ENCODE peak calls at places on chromosomes 3 and 15, in six cellular contexts. U is CD8-positive, alpha-beta T cell; P is Panc1; M is neural crest cell; S is psoas muscle; V is hepatocyte. J is an unnamed sample.

GRCh38 chr3:55620361-55621025 is 133.4 kb upstream of the WNT5A start:
- DNase-seq in U (no peak), P (no peak), M (no peak), S (no peak), V (peak; percentile 54), J (no peak)

GRCh38 chr3:52483577-52484495 is 11.3 kb upstream of the STAB1 start:
- DNase-seq in U (no peak), P (no peak), M (no peak), S (no peak), V (peak; percentile 37), J (no peak)

GRCh38 chr15:63234479-63234878 is 42.9 kb upstream of the APH1B start:
- DNase-seq in U (no peak), P (no peak), M (no peak), S (peak; percentile 61), V (peak; percentile 33), J (peak; percentile 30)

GRCh38 chr3:141349711-141350110 is 18.6 kb upstream of the ZBTB38 start:
- DNase-seq in U (no peak), P (no peak), M (no peak), S (no peak), V (no peak), J (no peak)

GRCh38 chr15:76235186-76235826 is 76.0 kb downstream of the ETFA start:
- DNase-seq in U (no peak), P (peak; percentile 17), M (no peak), S (no peak), V (peak; percentile 34), J (no peak)

GRCh38 chr15:90774731-90775521 is 57.8 kb downstream of the BLM start:
- DNase-seq in U (no peak), P (peak; percentile 17), M (no peak), S (no peak), V (no peak), J (no peak)

GRCh38 chr15:101024111-101024695 is 105.0 kb downstream of the LRRK1 start:
- DNase-seq in U (no peak), P (no peak), M (no peak), S (no peak), V (peak; percentile 42), J (no peak)

GRCh38 chr15:68843425-68844311 is 23.0 kb upstream of the ANP32A start:
- DNase-seq in U (peak; percentile 29), P (no peak), M (peak; percentile 16), S (no peak), V (peak; percentile 23), J (no peak)

GRCh38 chr15:75131269-75131643 is 70.4 kb upstream of the C15orf39 start:
- DNase-seq in U (no peak), P (no peak), M (no peak), S (no peak), V (no peak), J (no peak)

GRCh38 chr15:81839387-81839786 is 206.4 kb downstream of the MEX3B start:
- DNase-seq in U (no peak), P (no peak), M (no peak), S (no peak), V (no peak), J (no peak)

GRCh38 chr15:42931702-42932486 is 11.3 kb upstream of the TTBK2 start:
- DNase-seq in U (no peak), P (no peak), M (no peak), S (no peak), V (no peak), J (no peak)

GRCh38 chr15:39198044-39198625 is 382.7 kb upstream of the THBS1 start:
- DNase-seq in U (no peak), P (no peak), M (no peak), S (no peak), V (no peak), J (no peak)

GRCh38 chr3:14565791-14566588 is 25.8 kb upstream of the GRIP2 start:
- DNase-seq in U (no peak), P (no peak), M (no peak), S (no peak), V (no peak), J (peak; percentile 12)

GRCh38 chr3:157104928-157105652 is 54.9 kb downstream of the CCNL1 start:
- DNase-seq in U (no peak), P (no peak), M (no peak), S (no peak), V (no peak), J (no peak)

GRCh38 chr3:10703875-10704274 is 112.2 kb upstream of the SLC6A11 start:
- DNase-seq in U (no peak), P (no peak), M (no peak), S (no peak), V (no peak), J (peak; percentile 6)
- TF ChIP-seq CTCF in U (no peak), P (peak; percentile 52), M (peak; percentile 54), S (no peak), V (peak; percentile 15), J (no peak)

GRCh38 chr15:45200001-45200798 is 12.4 kb upstream of the SHF start:
- DNase-seq in U (peak; percentile 96), P (peak; percentile 99), M (peak; percentile 96), S (peak; percentile 96), V (peak; percentile 95), J (peak; percentile 93)

GRCh38 chr15:45199136-45199810 is 11.5 kb upstream of the SHF start:
- DNase-seq in U (peak; percentile 45), P (peak; percentile 42), M (peak; percentile 26), S (no peak), V (no peak), J (no peak)

GRCh38 chr15:45200799-45201556 is 13.2 kb upstream of the SHF start:
- DNase-seq in U (peak; percentile 67), P (peak; percentile 88), M (peak; percentile 70), S (peak; percentile 91), V (peak; percentile 85), J (peak; percentile 85)

GRCh38 chr15:45197512-45197911 is 9.7 kb upstream of the SHF start:
- DNase-seq in U (no peak), P (no peak), M (no peak), S (no peak), V (no peak), J (no peak)

GRCh38 chr15:45198337-45199135 is 10.8 kb upstream of the SHF start:
- DNase-seq in U (peak; percentile 93), P (peak; percentile 98), M (peak; percentile 91), S (peak; percentile 96), V (peak; percentile 97), J (peak; percentile 93)
- TF ChIP-seq CTCF in U (peak; percentile 54), P (peak; percentile 96), M (peak; percentile 73), S (peak; percentile 68), V (peak; percentile 80), J (peak; percentile 57)

GRCh38 chr3:23928525-23928924 is 11.6 kb downstream of the RPL15 start:
- DNase-seq in U (no peak), P (no peak), M (no peak), S (no peak), V (no peak), J (peak; percentile 32)

GRCh38 chr3:23931597-23931996 is 13.5 kb upstream of the NR1D2 start:
- DNase-seq in U (no peak), P (no peak), M (no peak), S (no peak), V (no peak), J (no peak)

GRCh38 chr3:23923786-23924185 is 6.9 kb downstream of the RPL15 start:
- DNase-seq in U (no peak), P (no peak), M (no peak), S (no peak), V (no peak), J (no peak)

GRCh38 chr3:23926246-23926645 is 9.3 kb downstream of the RPL15 start:
- DNase-seq in U (no peak), P (no peak), M (no peak), S (no peak), V (no peak), J (no peak)

GRCh38 chr3:23926736-23927135 is 9.8 kb downstream of the RPL15 start:
- DNase-seq in U (no peak), P (no peak), M (no peak), S (no peak), V (no peak), J (peak; percentile 23)
- TF ChIP-seq CTCF in U (no peak), P (peak; percentile 54), M (no peak), S (peak; percentile 14), V (no peak), J (no peak)

GRCh38 chr15:67105065-67105951 is 39.9 kb downstream of the SMAD3 start:
- DNase-seq in U (no peak), P (no peak), M (no peak), S (peak; percentile 71), V (peak; percentile 75), J (peak; percentile 88)
- TF ChIP-seq CTCF in U (no peak), P (no peak), M (no peak), S (no peak), V (no peak), J (no peak)

GRCh38 chr3:196198771-196199753 is 12.1 kb downstream of the ZDHHC19 start:
- DNase-seq in U (no peak), P (no peak), M (no peak), S (peak; percentile 6), V (no peak), J (no peak)
- TF ChIP-seq CTCF in U (no peak), P (no peak), M (peak; percentile 29), S (no peak), V (peak; percentile 12), J (no peak)